ENCODE peak calls at places on chromosomes 12 and 14, in eight cellular contexts. N is H9, R is adrenal gland, Y is neuronal stem cell, L is tibial artery, A is astrocyte, C is PC-9, U is endodermal cell. Q is an unnamed sample. For H3K27me3, the result is how much of the 10 kb centered on the place peaks cover.

GRCh38 chr14:98622208-98623051 is 649.6 kb downstream of the BCL11B start:
- DNase-seq in N (no peak), R (no peak), Y (no peak), L (no peak), A (peak), C (no peak), U (no peak), Q (no peak)

GRCh38 chr14:72801381-72801812 is 92.5 kb downstream of the DPF3 start:
- DNase-seq in N (no peak), R (no peak), Y (no peak), L (no peak), A (peak), C (no peak), U (no peak), Q (no peak)

GRCh38 chr12:116492703-116493324 is 66.4 kb upstream of the MAP1LC3B2 start:
- DNase-seq in N (no peak), R (peak), Y (no peak), L (no peak), A (peak), C (peak), U (peak), Q (no peak)

GRCh38 chr12:42236017-42236416 is 2.0 kb downstream of the YAF2 start:
- DNase-seq in N (no peak), R (no peak), Y (no peak), L (no peak), A (peak), C (no peak), U (no peak), Q (no peak)

GRCh38 chr14:50230601-50231474 is 540 bp downstream of the SOS2 start:
- DNase-seq in N (peak), R (peak), Y (no peak), L (peak), A (peak), C (peak), U (peak), Q (peak)

GRCh38 chr12:94980577-94980976 is 22.9 kb downstream of the NDUFA12 start:
- DNase-seq in N (no peak), R (no peak), Y (no peak), L (no peak), A (peak), C (no peak), U (no peak), Q (no peak)

GRCh38 chr12:124823272-124823970 is 40.2 kb downstream of the SCARB1 start:
- DNase-seq in N (no peak), R (no peak), Y (no peak), L (no peak), A (peak), C (no peak), U (peak), Q (no peak)

GRCh38 chr14:93331375-93332031 is 1.3 kb downstream of the BTBD7 start:
- DNase-seq in N (no peak), R (peak), Y (no peak), L (peak), A (no peak), C (no peak), U (no peak), Q (peak)

GRCh38 chr14:24990773-24991172 is 59.2 kb downstream of the STXBP6 start:
- DNase-seq in N (no peak), R (no peak), Y (no peak), L (no peak), A (no peak), C (no peak), U (no peak), Q (no peak)

GRCh38 chr14:77086017-77086727 is 11.9 kb upstream of the CIPC start:
- DNase-seq in N (peak), R (no peak), Y (peak), L (no peak), A (peak), C (peak), U (peak), Q (no peak)

GRCh38 chr12:111330800-111331752 is 37.8 kb downstream of the PHETA1 start:
- DNase-seq in N (no peak), R (no peak), Y (no peak), L (no peak), A (peak), C (no peak), U (peak), Q (no peak)

GRCh38 chr12:118714051-118714460 is 267.3 kb upstream of the SRRM4 start:
- DNase-seq in N (peak), R (peak), Y (peak), L (no peak), A (no peak), C (peak), U (peak), Q (peak)

GRCh38 chr14:99157246-99157645 is 114.8 kb downstream of the BCL11B start:
- DNase-seq in N (no peak), R (no peak), Y (no peak), L (peak), A (no peak), C (no peak), U (peak), Q (no peak)

GRCh38 chr14:19743256-19743655 is at the start of gene OR4Q3:
- DNase-seq in N (no peak), R (no peak), Y (no peak), L (no peak), A (no peak), C (no peak), U (no peak), Q (no peak)

GRCh38 chr12:88952543-88952942 is 372.3 kb upstream of the KITLG start:
- DNase-seq in N (no peak), R (peak), Y (no peak), L (no peak), A (peak), C (no peak), U (no peak), Q (no peak)

GRCh38 chr12:120692524-120693033 is 5.6 kb downstream of the MLEC start:
- DNase-seq in N (no peak), R (peak), Y (no peak), L (no peak), A (no peak), C (no peak), U (no peak), Q (no peak)

GRCh38 chr14:57492859-57493258 is 798 bp downstream of the CCDC198 start:
- DNase-seq in N (no peak), R (no peak), Y (no peak), L (no peak), A (peak), C (no peak), U (no peak), Q (no peak)

GRCh38 chr12:56590237-56590830 is 39.8 kb downstream of the BAZ2A start:
- DNase-seq in N (peak), R (no peak), Y (no peak), L (no peak), A (no peak), C (no peak), U (peak), Q (no peak)

GRCh38 chr12:122473543-122474323 is 27.0 kb downstream of the ZCCHC8 start:
- DNase-seq in N (no peak), R (no peak), Y (no peak), L (no peak), A (peak), C (no peak), U (peak), Q (no peak)

GRCh38 chr14:59406454-59407245 is 58.5 kb downstream of the GPR135 start:
- DNase-seq in N (no peak), R (no peak), Y (no peak), L (no peak), A (peak), C (no peak), U (no peak), Q (no peak)

GRCh38 chr14:34147461-34147860 is 196.6 kb upstream of the EGLN3 start:
- DNase-seq in N (no peak), R (no peak), Y (no peak), L (no peak), A (no peak), C (no peak), U (no peak), Q (no peak)

GRCh38 chr12:104682790-104683279 is 226.1 kb downstream of the CHST11 start:
- DNase-seq in N (no peak), R (no peak), Y (no peak), L (no peak), A (no peak), C (no peak), U (peak), Q (no peak)

GRCh38 chr14:102544745-102545460 is 35.3 kb upstream of the ANKRD9 start:
- DNase-seq in N (no peak), R (no peak), Y (no peak), L (no peak), A (no peak), C (peak), U (peak), Q (no peak)
- H3K27me3 ChIP-seq in N (under half), R (under half), Y (under half), L (half or more), A (under half), C (under half), U (under half), Q (under half)

GRCh38 chr14:35404496-35405303 is at the start of gene NFKBIA:
- DNase-seq in N (peak), R (peak), Y (peak), L (peak), A (peak), C (peak), U (peak), Q (peak)

GRCh38 chr14:35405304-35405996 is 901 bp upstream of the NFKBIA start:
- DNase-seq in N (no peak), R (peak), Y (no peak), L (peak), A (no peak), C (no peak), U (peak), Q (peak)

GRCh38 chr14:35404246-35404495 is 378 bp downstream of the NFKBIA start:
- DNase-seq in N (no peak), R (no peak), Y (no peak), L (no peak), A (no peak), C (no peak), U (no peak), Q (no peak)

GRCh38 chr14:35406811-35407630 is 2.5 kb upstream of the NFKBIA start:
- DNase-seq in N (no peak), R (peak), Y (peak), L (no peak), A (peak), C (peak), U (no peak), Q (no peak)

DNA sequence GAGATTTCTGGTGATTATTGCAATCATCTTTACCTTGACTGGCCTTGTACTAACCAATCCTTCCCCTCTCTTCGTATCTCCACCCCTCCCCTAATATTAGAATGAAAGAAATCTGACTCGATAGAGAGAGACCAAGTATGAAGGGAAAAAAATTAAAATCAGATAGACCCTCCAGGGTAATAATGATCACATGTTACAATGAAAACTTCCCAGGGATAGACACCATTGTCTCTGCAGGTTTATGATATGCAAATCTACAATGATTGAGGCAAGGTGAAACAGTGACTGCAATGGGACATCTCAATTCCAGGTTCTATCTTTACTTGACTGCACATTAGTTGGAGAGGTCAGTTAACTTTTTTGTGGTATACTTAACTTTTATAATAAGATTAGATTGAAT is 1.5 kb upstream of the NFKBIA start:
- DNase-seq in N (no peak), R (no peak), Y (no peak), L (no peak), A (no peak), C (no peak), U (no peak), Q (no peak)
- H3K27me3 ChIP-seq in N (under half), R (under half), Y (under half), L (under half), A (under half), C (under half), U (under half), Q (under half)

DNA sequence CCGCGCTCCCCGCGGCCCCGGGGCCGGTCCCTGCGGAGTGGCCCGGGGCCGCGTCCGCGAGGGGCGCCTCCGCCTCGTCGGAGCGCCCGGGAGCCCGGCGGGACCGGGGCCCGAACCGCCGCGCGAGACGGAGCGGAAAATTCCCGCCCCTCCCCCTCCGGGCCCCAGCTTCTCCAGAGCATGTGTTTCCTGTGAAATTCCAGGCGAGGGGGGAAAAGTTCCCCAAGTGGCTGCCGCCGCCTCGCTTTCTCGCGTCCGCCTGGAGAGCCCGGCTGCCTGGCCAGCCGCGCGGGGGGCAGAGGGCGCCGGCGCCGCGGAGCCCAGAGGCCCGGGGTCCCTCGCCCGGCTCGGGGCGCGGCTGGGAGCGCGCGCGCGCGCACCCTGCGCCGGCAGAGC is 886 bp downstream of the CACNA1C start:
- DNase-seq in N (no peak), R (no peak), Y (no peak), L (no peak), A (no peak), C (no peak), U (peak), Q (peak)
- H3K27me3 ChIP-seq in N (under half), R (under half), Y (under half), L (under half), A (under half), C (half or more), U (half or more), Q (under half)

GRCh38 chr12:9333129-9333528 is 124.9 kb upstream of the PZP start:
- DNase-seq in N (no peak), R (no peak), Y (no peak), L (no peak), A (no peak), C (no peak), U (no peak), Q (no peak)
- H3K27me3 ChIP-seq in N (under half), R (under half), Y (under half), L (under half), A (under half), C (under half), U (under half), Q (under half)

DNA sequence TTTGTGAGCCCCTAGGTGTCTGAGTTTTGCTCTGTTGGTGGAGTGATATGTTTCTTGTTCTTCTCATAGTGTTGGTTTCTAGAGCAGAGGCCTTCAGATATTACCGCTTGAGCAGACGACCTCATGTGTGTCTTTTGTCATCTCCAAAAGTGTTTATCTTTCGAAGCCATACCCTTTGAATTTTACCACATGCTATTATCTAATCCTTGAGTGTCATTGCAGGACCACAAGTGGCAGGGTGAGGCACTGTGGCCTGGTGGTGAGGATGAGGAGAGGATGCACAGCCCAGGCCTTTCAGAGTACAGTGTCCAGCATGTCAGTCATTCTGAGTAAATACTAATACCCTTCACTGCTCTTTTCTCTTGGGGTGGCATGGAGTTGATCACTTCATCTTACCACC is 57.2 kb upstream of the CISTR start:
- DNase-seq in N (no peak), R (no peak), Y (no peak), L (no peak), A (no peak), C (no peak), U (no peak), Q (no peak)
- H3K27me3 ChIP-seq in N (under half), R (under half), Y (under half), L (under half), A (under half), C (under half), U (half or more), Q (under half)

GRCh38 chr14:22523283-22523682 is 65.7 kb downstream of the DAD1 start:
- DNase-seq in N (no peak), R (no peak), Y (no peak), L (no peak), A (peak), C (no peak), U (no peak), Q (no peak)
- H3K27me3 ChIP-seq in N (under half), R (under half), Y (under half), L (under half), A (under half), C (under half), U (under half), Q (under half)